ENCODE peak calls at places on chromosome 6, in five cellular contexts. One of them, this sample, is unnamed.

GRCh38 chr6:75283907-75284284 is 696 bp downstream of the TMEM30A start:
- DNase-seq in IMR-90: no peak
- DNase-seq in transverse colon: no peak
- DNase-seq in BE2C: no peak
- DNase-seq in tibial artery: no peak
- DNase-seq in this sample: no peak

GRCh38 chr6:158999154-158999668 is 791 bp downstream of the RSPH3 start:
- DNase-seq in tibial artery: peak
- DNase-seq in BE2C: no peak
- DNase-seq in IMR-90: peak
- DNase-seq in transverse colon: no peak
- DNase-seq in this sample: no peak

GRCh38 chr6:45422541-45423110 is 44.9 kb upstream of the SUPT3H start:
- DNase-seq in BE2C: peak
- DNase-seq in tibial artery: peak
- DNase-seq in IMR-90: peak
- DNase-seq in transverse colon: peak
- DNase-seq in this sample: no peak

GRCh38 chr6:19838442-19839236 is 1.5 kb downstream of the ID4 start:
- DNase-seq in transverse colon: peak
- DNase-seq in BE2C: peak
- DNase-seq in tibial artery: peak
- DNase-seq in IMR-90: peak
- DNase-seq in this sample: peak

GRCh38 chr6:13201336-13201735 is 127.0 kb downstream of the TBC1D7 start:
- DNase-seq in transverse colon: no peak
- DNase-seq in BE2C: no peak
- DNase-seq in tibial artery: no peak
- DNase-seq in IMR-90: no peak
- DNase-seq in this sample: no peak

GRCh38 chr6:93300661-93301060 is 118.7 kb downstream of the EPHA7 start:
- DNase-seq in tibial artery: no peak
- DNase-seq in BE2C: no peak
- DNase-seq in IMR-90: no peak
- DNase-seq in transverse colon: no peak
- DNase-seq in this sample: no peak

GRCh38 chr6:11277275-11278206 is 45.1 kb upstream of the NEDD9 start:
- DNase-seq in tibial artery: no peak
- DNase-seq in BE2C: no peak
- DNase-seq in transverse colon: no peak
- DNase-seq in IMR-90: peak
- DNase-seq in this sample: no peak

GRCh38 chr6:74222768-74223321 is 526.8 kb downstream of the CD109 start:
- DNase-seq in transverse colon: no peak
- DNase-seq in BE2C: no peak
- DNase-seq in tibial artery: no peak
- DNase-seq in IMR-90: peak
- DNase-seq in this sample: no peak

GRCh38 chr6:106165885-106166485 is 79.8 kb downstream of the PRDM1 start:
- DNase-seq in tibial artery: no peak
- DNase-seq in BE2C: no peak
- DNase-seq in transverse colon: no peak
- DNase-seq in IMR-90: peak
- DNase-seq in this sample: no peak

GRCh38 chr6:155880905-155881304 is 425.3 kb upstream of the NOX3 start:
- DNase-seq in transverse colon: no peak
- DNase-seq in IMR-90: peak
- DNase-seq in BE2C: no peak
- DNase-seq in tibial artery: no peak
- DNase-seq in this sample: no peak

GRCh38 chr6:9647599-9647998 is 767.3 kb downstream of the TFAP2A start:
- DNase-seq in tibial artery: no peak
- DNase-seq in IMR-90: peak
- DNase-seq in transverse colon: no peak
- DNase-seq in BE2C: no peak
- DNase-seq in this sample: no peak

GRCh38 chr6:89411019-89411268 is 1.1 kb downstream of the RRAGD start:
- DNase-seq in BE2C: peak
- DNase-seq in IMR-90: no peak
- DNase-seq in tibial artery: peak
- DNase-seq in transverse colon: no peak
- DNase-seq in this sample: peak

GRCh38 chr6:44072959-44073611 is 54.2 kb downstream of the MRPL14 start:
- DNase-seq in tibial artery: peak
- DNase-seq in BE2C: peak
- DNase-seq in IMR-90: peak
- DNase-seq in transverse colon: peak
- DNase-seq in this sample: peak

GRCh38 chr6:36679043-36679821 is 718 bp downstream of the CDKN1A start:
- DNase-seq in transverse colon: peak
- DNase-seq in IMR-90: peak
- DNase-seq in tibial artery: peak
- DNase-seq in BE2C: peak
- DNase-seq in this sample: peak

GRCh38 chr6:158472453-158472852 is 87.4 kb upstream of the TMEM181 start:
- DNase-seq in transverse colon: no peak
- DNase-seq in IMR-90: no peak
- DNase-seq in BE2C: no peak
- DNase-seq in tibial artery: no peak
- DNase-seq in this sample: no peak

GRCh38 chr6:133512410-133513016 is 271.4 kb downstream of the EYA4 start:
- DNase-seq in tibial artery: no peak
- DNase-seq in BE2C: peak
- DNase-seq in IMR-90: peak
- DNase-seq in transverse colon: peak
- DNase-seq in this sample: no peak

GRCh38 chr6:163877877-163878639 is 463.5 kb downstream of the QKI start:
- DNase-seq in IMR-90: no peak
- DNase-seq in tibial artery: no peak
- DNase-seq in BE2C: no peak
- DNase-seq in transverse colon: no peak
- DNase-seq in this sample: no peak

GRCh38 chr6:146410851-146411595 is 132.6 kb upstream of the RAB32 start:
- DNase-seq in IMR-90: no peak
- DNase-seq in transverse colon: no peak
- DNase-seq in BE2C: no peak
- DNase-seq in tibial artery: no peak
- DNase-seq in this sample: no peak

GRCh38 chr6:37643851-37644672 is 53.6 kb downstream of the MDGA1 start:
- DNase-seq in IMR-90: peak
- DNase-seq in transverse colon: no peak
- DNase-seq in tibial artery: no peak
- DNase-seq in BE2C: no peak
- DNase-seq in this sample: no peak

GRCh38 chr6:122730775-122731386 is 48.6 kb upstream of the FABP7 start:
- DNase-seq in transverse colon: no peak
- DNase-seq in IMR-90: peak
- DNase-seq in tibial artery: no peak
- DNase-seq in BE2C: no peak
- DNase-seq in this sample: no peak

GRCh38 chr6:28336284-28337024 is 506 bp upstream of the ZSCAN31 start:
- DNase-seq in transverse colon: peak
- DNase-seq in BE2C: peak
- DNase-seq in tibial artery: no peak
- DNase-seq in IMR-90: peak
- DNase-seq in this sample: no peak

GRCh38 chr6:6199678-6200077 is 120.8 kb downstream of the F13A1 start:
- DNase-seq in IMR-90: no peak
- DNase-seq in transverse colon: no peak
- DNase-seq in tibial artery: no peak
- DNase-seq in BE2C: no peak
- DNase-seq in this sample: no peak

GRCh38 chr6:49556429-49556837 is 6.0 kb downstream of the C6orf141 start:
- DNase-seq in BE2C: no peak
- DNase-seq in tibial artery: no peak
- DNase-seq in transverse colon: peak
- DNase-seq in IMR-90: peak
- DNase-seq in this sample: peak

GRCh38 chr6:100186552-100186951 is 192.5 kb upstream of the MCHR2 start:
- DNase-seq in BE2C: no peak
- DNase-seq in IMR-90: peak
- DNase-seq in transverse colon: no peak
- DNase-seq in tibial artery: no peak
- DNase-seq in this sample: no peak

DNA sequence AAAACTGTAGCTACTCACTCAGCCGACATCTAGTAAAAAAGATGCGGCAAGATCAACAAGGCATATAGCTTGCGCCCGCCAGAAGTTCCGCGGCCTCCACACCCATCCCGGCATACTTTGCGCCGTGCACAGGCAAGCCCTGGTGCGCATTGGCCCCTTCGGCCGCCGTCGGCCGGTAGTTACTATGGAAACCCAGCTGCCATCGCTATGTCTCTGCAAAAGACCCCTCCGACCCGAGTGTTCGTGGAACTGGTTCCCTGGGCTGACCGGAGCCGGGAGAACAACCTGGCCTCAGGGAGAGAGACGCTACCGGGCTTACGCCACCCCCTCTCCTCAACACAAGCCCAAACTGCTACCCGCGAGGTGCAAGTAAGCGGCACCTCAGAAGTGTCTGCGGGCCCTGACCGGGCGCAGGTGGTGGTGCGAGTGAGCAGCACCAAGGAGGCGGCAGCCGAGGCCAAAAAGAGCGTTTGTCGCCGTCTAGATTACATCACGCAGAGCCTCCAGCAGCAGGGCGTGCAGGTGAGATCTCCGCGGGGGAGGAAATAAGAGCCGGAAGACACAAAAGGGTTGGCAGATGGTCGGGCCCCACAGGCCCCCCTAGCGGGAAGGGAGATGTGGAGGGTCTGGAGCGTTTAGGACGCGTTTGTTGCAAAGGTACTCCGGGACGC is at the start of gene IRAK1BP1:
- DNase-seq in transverse colon: peak
- DNase-seq in tibial artery: peak
- DNase-seq in BE2C: peak
- DNase-seq in IMR-90: peak
- DNase-seq in this sample: peak
- TF ChIP-seq CTCF in transverse colon: no peak
- TF ChIP-seq CTCF in tibial artery: no peak
- TF ChIP-seq CTCF in BE2C: peak
- TF ChIP-seq CTCF in IMR-90: no peak
- TF ChIP-seq CTCF in this sample: no peak

GRCh38 chr6:161198176-161198575 is 75.7 kb downstream of the AGPAT4 start:
- DNase-seq in IMR-90: no peak
- DNase-seq in tibial artery: no peak
- DNase-seq in transverse colon: no peak
- DNase-seq in BE2C: no peak
- DNase-seq in this sample: no peak

GRCh38 chr6:161204866-161205557 is 68.8 kb downstream of the AGPAT4 start:
- DNase-seq in transverse colon: no peak
- DNase-seq in tibial artery: no peak
- DNase-seq in BE2C: no peak
- DNase-seq in IMR-90: no peak
- DNase-seq in this sample: no peak

GRCh38 chr6:161198781-161199505 is 74.9 kb downstream of the AGPAT4 start:
- DNase-seq in IMR-90: no peak
- DNase-seq in transverse colon: no peak
- DNase-seq in BE2C: no peak
- DNase-seq in tibial artery: no peak
- DNase-seq in this sample: no peak

GRCh38 chr6:161199845-161200244 is 74.0 kb downstream of the AGPAT4 start:
- DNase-seq in BE2C: no peak
- DNase-seq in transverse colon: no peak
- DNase-seq in IMR-90: no peak
- DNase-seq in tibial artery: no peak
- DNase-seq in this sample: no peak

DNA sequence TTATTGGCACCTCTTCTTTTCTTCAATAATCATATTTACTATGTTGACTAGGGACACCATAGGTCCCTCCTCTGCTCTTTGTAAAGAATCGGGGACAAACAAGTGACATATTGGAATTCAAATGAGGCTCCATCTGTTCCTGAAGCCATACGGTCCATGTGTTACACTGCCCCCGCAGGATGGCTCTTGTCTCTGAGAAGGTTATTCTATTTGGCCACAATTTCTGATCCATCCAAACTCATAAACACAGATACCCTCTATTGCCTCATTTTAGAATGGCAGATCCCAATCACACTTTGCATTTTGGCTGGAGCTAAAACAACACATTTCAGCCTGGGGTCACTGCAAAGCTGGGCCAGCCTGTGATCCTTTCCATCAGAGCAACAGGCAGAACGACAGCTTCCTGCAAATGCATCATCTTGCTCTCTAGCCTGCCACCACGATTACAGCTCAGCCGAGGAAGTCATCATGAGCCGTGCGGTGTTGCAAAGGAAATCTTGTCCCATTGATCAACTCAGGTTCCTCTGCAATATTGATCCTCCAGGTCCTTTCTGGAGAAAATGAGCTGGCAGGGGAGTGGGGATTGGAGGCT is 73.2 kb downstream of the AGPAT4 start:
- DNase-seq in tibial artery: no peak
- DNase-seq in BE2C: peak
- DNase-seq in transverse colon: no peak
- DNase-seq in IMR-90: no peak
- DNase-seq in this sample: no peak
- TF ChIP-seq CTCF in tibial artery: no peak
- TF ChIP-seq CTCF in BE2C: peak
- TF ChIP-seq CTCF in transverse colon: no peak
- TF ChIP-seq CTCF in IMR-90: peak
- TF ChIP-seq CTCF in this sample: no peak

GRCh38 chr6:150347845-150348244 is 21.0 kb upstream of the IYD start:
- DNase-seq in transverse colon: no peak
- DNase-seq in tibial artery: no peak
- DNase-seq in BE2C: no peak
- DNase-seq in IMR-90: no peak
- DNase-seq in this sample: no peak
- TF ChIP-seq CTCF in transverse colon: no peak
- TF ChIP-seq CTCF in tibial artery: no peak
- TF ChIP-seq CTCF in BE2C: no peak
- TF ChIP-seq CTCF in IMR-90: no peak
- TF ChIP-seq CTCF in this sample: no peak

GRCh38 chr6:26251354-26252081 is 113.5 kb upstream of the BTN3A2 start:
- DNase-seq in BE2C: peak
- DNase-seq in IMR-90: peak
- DNase-seq in tibial artery: peak
- DNase-seq in transverse colon: peak
- DNase-seq in this sample: peak

GRCh38 chr6:26246553-26246952 is 118.4 kb upstream of the BTN3A2 start:
- DNase-seq in IMR-90: no peak
- DNase-seq in transverse colon: no peak
- DNase-seq in tibial artery: no peak
- DNase-seq in BE2C: no peak
- DNase-seq in this sample: no peak

GRCh38 chr6:26250806-26251075 is 114.3 kb upstream of the BTN3A2 start:
- DNase-seq in IMR-90: peak
- DNase-seq in transverse colon: peak
- DNase-seq in tibial artery: no peak
- DNase-seq in BE2C: peak
- DNase-seq in this sample: peak

GRCh38 chr6:26249959-26250805 is 114.8 kb upstream of the BTN3A2 start:
- DNase-seq in IMR-90: peak
- DNase-seq in transverse colon: peak
- DNase-seq in BE2C: peak
- DNase-seq in tibial artery: no peak
- DNase-seq in this sample: peak

DNA sequence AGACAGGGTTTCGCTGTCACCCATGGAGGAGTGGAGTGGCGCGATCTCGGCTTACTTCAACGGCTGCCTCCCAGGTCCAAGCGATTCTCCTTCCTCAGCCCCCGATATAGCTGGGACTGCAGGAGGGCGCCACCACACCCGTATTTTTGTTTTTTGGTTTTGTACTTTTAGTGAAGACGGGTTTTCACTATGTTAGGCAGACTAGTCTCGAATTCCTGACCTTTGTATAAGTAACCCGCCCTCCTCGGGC is 115.4 kb upstream of the BTN3A2 start:
- DNase-seq in BE2C: no peak
- DNase-seq in IMR-90: no peak
- DNase-seq in tibial artery: no peak
- DNase-seq in transverse colon: no peak
- DNase-seq in this sample: no peak
- TF ChIP-seq CTCF in BE2C: no peak
- TF ChIP-seq CTCF in IMR-90: peak
- TF ChIP-seq CTCF in tibial artery: no peak
- TF ChIP-seq CTCF in transverse colon: no peak
- TF ChIP-seq CTCF in this sample: no peak

This sample was measured in mucosa of descending colon.